ENCODE peak calls at places on chromosomes 2 and 18, in nine cellular contexts. B is M059J; G is MV-4-11; K is left ventricle myocardium inferior; Z is fibroblast of gingiva; O is effector memory CD8-positive, alpha-beta T cell; H is GM13976; A is activated naive CD4-positive, alpha-beta T cell; V is HS-5. X is an unnamed sample.

GRCh38 chr2:191009541-191010374 is 4.2 kb downstream of the STAT1 start:
- DNase-seq in B (peak), G (no peak), K (no peak), Z (peak), O (no peak), H (no peak), A (no peak), V (no peak), X (peak)

GRCh38 chr18:27847412-27847811 is 329.5 kb downstream of the CDH2 start:
- DNase-seq in B (peak), G (no peak), K (no peak), Z (no peak), O (no peak), H (no peak), A (no peak), V (no peak), X (no peak)

GRCh38 chr2:56334622-56335021 is 150.8 kb downstream of the CCDC85A start:
- DNase-seq in B (peak), G (no peak), K (no peak), Z (no peak), O (no peak), H (peak), A (no peak), V (no peak), X (no peak)

GRCh38 chr2:135256531-135257258 is 204.6 kb downstream of the RAB3GAP1 start:
- DNase-seq in B (no peak), G (no peak), K (no peak), Z (peak), O (no peak), H (no peak), A (no peak), V (peak), X (no peak)

GRCh38 chr2:45001629-45002385 is 7.4 kb downstream of the SIX2 start:
- DNase-seq in B (no peak), G (no peak), K (no peak), Z (peak), O (no peak), H (peak), A (no peak), V (no peak), X (no peak)

GRCh38 chr2:85911836-85912692 is 23.3 kb upstream of the ST3GAL5 start:
- DNase-seq in B (peak), G (no peak), K (no peak), Z (peak), O (no peak), H (no peak), A (no peak), V (no peak), X (peak)

GRCh38 chr2:19914266-19914975 is 12.6 kb upstream of the TTC32 start:
- DNase-seq in B (no peak), G (no peak), K (no peak), Z (no peak), O (no peak), H (no peak), A (no peak), V (no peak), X (peak)

GRCh38 chr2:54523336-54523959 is 67.3 kb downstream of the SPTBN1 start:
- DNase-seq in B (no peak), G (no peak), K (no peak), Z (peak), O (no peak), H (no peak), A (no peak), V (no peak), X (peak)

GRCh38 chr2:222295368-222296041 is 3.3 kb downstream of the PAX3 start:
- DNase-seq in B (no peak), G (no peak), K (no peak), Z (no peak), O (no peak), H (no peak), A (no peak), V (no peak), X (no peak)

GRCh38 chr18:11884396-11885030 is 23.6 kb downstream of the MPPE1 start:
- DNase-seq in B (no peak), G (peak), K (no peak), Z (no peak), O (no peak), H (no peak), A (no peak), V (no peak), X (no peak)

GRCh38 chr2:107392241-107392704 is 434.4 kb upstream of the RGPD4 start:
- DNase-seq in B (no peak), G (no peak), K (no peak), Z (no peak), O (no peak), H (no peak), A (no peak), V (no peak), X (no peak)

GRCh38 chr2:146324954-146325353 is 1519.9 kb upstream of the ACVR2A start:
- DNase-seq in B (no peak), G (no peak), K (no peak), Z (peak), O (no peak), H (no peak), A (no peak), V (peak), X (no peak)

GRCh38 chr18:22559414-22560282 is 141.9 kb upstream of the CTAGE1 start:
- DNase-seq in B (peak), G (no peak), K (peak), Z (no peak), O (peak), H (peak), A (no peak), V (no peak), X (no peak)

GRCh38 chr2:239775623-239776440 is 249.3 kb downstream of the NDUFA10 start:
- DNase-seq in B (no peak), G (peak), K (no peak), Z (no peak), O (no peak), H (no peak), A (no peak), V (no peak), X (no peak)

GRCh38 chr2:232318175-232318855 is 60.2 kb upstream of the ALPP start:
- DNase-seq in B (no peak), G (no peak), K (no peak), Z (no peak), O (no peak), H (no peak), A (no peak), V (no peak), X (no peak)

GRCh38 chr18:31500161-31500688 is 2.2 kb downstream of the DSG2 start:
- DNase-seq in B (no peak), G (peak), K (no peak), Z (no peak), O (no peak), H (peak), A (no peak), V (no peak), X (no peak)

GRCh38 chr2:101710690-101711318 is 13.3 kb downstream of the MAP4K4 start:
- DNase-seq in B (peak), G (peak), K (no peak), Z (no peak), O (no peak), H (no peak), A (no peak), V (no peak), X (peak)

GRCh38 chr18:9091066-9091476 is 11.4 kb upstream of the NDUFV2 start:
- DNase-seq in B (no peak), G (no peak), K (no peak), Z (no peak), O (no peak), H (no peak), A (no peak), V (no peak), X (no peak)

GRCh38 chr2:117879003-117879402 is 64.5 kb downstream of the DDX18 start:
- DNase-seq in B (no peak), G (no peak), K (no peak), Z (no peak), O (no peak), H (no peak), A (no peak), V (no peak), X (no peak)

GRCh38 chr2:190119257-190119656 is 56.7 kb upstream of the MSTN start:
- DNase-seq in B (peak), G (peak), K (peak), Z (no peak), O (peak), H (no peak), A (peak), V (no peak), X (no peak)

GRCh38 chr18:61475931-61476330 is 142.7 kb downstream of the CDH20 start:
- DNase-seq in B (peak), G (no peak), K (no peak), Z (no peak), O (no peak), H (no peak), A (no peak), V (no peak), X (no peak)

GRCh38 chr2:169822785-169823392 is 1.8 kb downstream of the METTL5 start:
- DNase-seq in B (peak), G (no peak), K (no peak), Z (no peak), O (no peak), H (no peak), A (no peak), V (no peak), X (peak)

GRCh38 chr2:127106457-127106997 is 427 bp downstream of the BIN1 start:
- DNase-seq in B (no peak), G (no peak), K (no peak), Z (no peak), O (no peak), H (peak), A (no peak), V (no peak), X (no peak)

GRCh38 chr18:9631814-9632496 is 17.6 kb upstream of the PPP4R1 start:
- DNase-seq in B (peak), G (no peak), K (no peak), Z (peak), O (no peak), H (no peak), A (no peak), V (peak), X (peak)